ENCODE peak calls at places on chromosomes 7 and 10, in eight cellular contexts. W is esophagus squamous epithelium, L is neural crest cell, M is colonic mucosa, Z is HFF-Myc, G is PC-3, D is fibroblast of pulmonary artery, H is heart left ventricle. T is an unnamed sample.

GRCh38 chr7:73827568-73828106 is 3.2 kb upstream of the CLDN4 start:
- DNase-seq in W (no peak), L (no peak), M (peak; percentile 92), Z (no peak), G (peak; percentile 84), D (no peak), H (peak; percentile 42), T (no peak)

GRCh38 chr10:129933456-129934092 is 30.5 kb downstream of the EBF3 start:
- DNase-seq in W (no peak), L (no peak), M (no peak), Z (no peak), G (no peak), D (no peak), H (no peak), T (no peak)

GRCh38 chr10:13648425-13648824 is 61.7 kb downstream of the PRPF18 start:
- DNase-seq in W (no peak), L (no peak), M (no peak), Z (no peak), G (no peak), D (no peak), H (no peak), T (no peak)

GRCh38 chr10:38156416-38157269 is 62.5 kb downstream of the ZNF37A start:
- DNase-seq in W (no peak), L (no peak), M (no peak), Z (no peak), G (no peak), D (no peak), H (no peak), T (no peak)

GRCh38 chr10:70607936-70608335 is 5.4 kb upstream of the PRF1 start:
- DNase-seq in W (no peak), L (no peak), M (no peak), Z (no peak), G (no peak), D (no peak), H (no peak), T (no peak)

GRCh38 chr7:98619450-98620321 is 2.6 kb downstream of the NPTX2 start:
- DNase-seq in W (no peak), L (no peak), M (no peak), Z (no peak), G (no peak), D (peak; percentile 54), H (peak; percentile 22), T (no peak)

GRCh38 chr10:131708225-131708624 is 192.6 kb upstream of the PPP2R2D start:
- DNase-seq in W (no peak), L (no peak), M (no peak), Z (no peak), G (no peak), D (no peak), H (no peak), T (no peak)

GRCh38 chr7:148747274-148747673 is 48.6 kb downstream of the CUL1 start:
- DNase-seq in W (no peak), L (no peak), M (no peak), Z (no peak), G (no peak), D (no peak), H (no peak), T (no peak)

GRCh38 chr10:35399414-35400009 is 63.2 kb downstream of the CCNY start:
- DNase-seq in W (no peak), L (no peak), M (no peak), Z (no peak), G (no peak), D (no peak), H (no peak), T (no peak)

GRCh38 chr10:79070611-79071534 is 2.1 kb downstream of the ZMIZ1 start:
- DNase-seq in W (peak; percentile 53), L (peak; percentile 36), M (peak; percentile 95), Z (no peak), G (peak; percentile 100), D (peak; percentile 94), H (peak; percentile 87), T (peak; percentile 77)

GRCh38 chr10:60139798-60140566 is 233.6 kb upstream of the CCDC6 start:
- DNase-seq in W (no peak), L (no peak), M (no peak), Z (peak; percentile 56), G (peak; percentile 89), D (peak; percentile 60), H (no peak), T (peak; percentile 16)

GRCh38 chr7:34675749-34676374 is 17.8 kb downstream of the NPSR1 start:
- DNase-seq in W (no peak), L (no peak), M (no peak), Z (no peak), G (peak; percentile 49), D (peak; percentile 30), H (no peak), T (no peak)

GRCh38 chr10:106267591-106267990 is 896.9 kb downstream of the SORCS1 start:
- DNase-seq in W (no peak), L (no peak), M (no peak), Z (no peak), G (no peak), D (no peak), H (no peak), T (no peak)

GRCh38 chr10:106268000-106268399 is 896.5 kb downstream of the SORCS1 start:
- DNase-seq in W (no peak), L (no peak), M (no peak), Z (no peak), G (no peak), D (no peak), H (no peak), T (no peak)

GRCh38 chr10:106271237-106271636 is 893.3 kb downstream of the SORCS1 start:
- DNase-seq in W (no peak), L (no peak), M (no peak), Z (no peak), G (no peak), D (no peak), H (no peak), T (no peak)
- TF ChIP-seq CTCF in W (no peak), L (peak; percentile 24), M (no peak), Z (no peak), G (peak; percentile 53), D (peak; percentile 35), H (no peak), T (peak; percentile 51)

GRCh38 chr10:43436291-43437140 is at the start of gene ZNF487:
- DNase-seq in W (peak; percentile 63), L (peak; percentile 78), M (peak; percentile 92), Z (peak; percentile 35), G (peak; percentile 93), D (peak; percentile 90), H (peak; percentile 91), T (peak; percentile 87)
- TF ChIP-seq CTCF in W (peak; percentile 1), L (no peak), M (no peak), Z (no peak), G (no peak), D (peak; percentile 16), H (no peak), T (peak; percentile 37)

GRCh38 chr7:71712653-71713180 is 580.8 kb downstream of the GALNT17 start:
- DNase-seq in W (no peak), L (no peak), M (no peak), Z (no peak), G (no peak), D (no peak), H (no peak), T (no peak)

GRCh38 chr7:71723859-71724258 is 591.9 kb downstream of the GALNT17 start:
- DNase-seq in W (no peak), L (no peak), M (no peak), Z (no peak), G (no peak), D (no peak), H (no peak), T (no peak)

GRCh38 chr7:71716741-71717140 is 584.8 kb downstream of the GALNT17 start:
- DNase-seq in W (no peak), L (no peak), M (no peak), Z (no peak), G (no peak), D (no peak), H (no peak), T (no peak)

GRCh38 chr7:71721742-71722141 is 589.8 kb downstream of the GALNT17 start:
- DNase-seq in W (no peak), L (no peak), M (no peak), Z (no peak), G (no peak), D (no peak), H (no peak), T (no peak)

GRCh38 chr7:71718563-71718962 is 586.6 kb downstream of the GALNT17 start:
- DNase-seq in W (no peak), L (no peak), M (no peak), Z (no peak), G (no peak), D (no peak), H (no peak), T (no peak)
- TF ChIP-seq CTCF in W (no peak), L (no peak), M (no peak), Z (no peak), G (no peak), D (no peak), H (no peak), T (no peak)

GRCh38 chr7:38889872-38890432 is 19.0 kb downstream of the VPS41 start:
- DNase-seq in W (no peak), L (no peak), M (no peak), Z (no peak), G (no peak), D (no peak), H (no peak), T (no peak)
- TF ChIP-seq CTCF in W (no peak), L (peak; percentile 59), M (peak; percentile 15), Z (peak; percentile 8), G (peak; percentile 35), D (peak; percentile 18), H (no peak), T (peak; percentile 74)

GRCh38 chr10:48656928-48657327 is 27.7 kb upstream of the WDFY4 start:
- DNase-seq in W (no peak), L (no peak), M (no peak), Z (no peak), G (no peak), D (no peak), H (no peak), T (no peak)

GRCh38 chr10:48661441-48661840 is 23.2 kb upstream of the WDFY4 start:
- DNase-seq in W (no peak), L (no peak), M (no peak), Z (no peak), G (no peak), D (no peak), H (no peak), T (no peak)

GRCh38 chr10:48658889-48659269 is 25.8 kb upstream of the WDFY4 start:
- DNase-seq in W (no peak), L (no peak), M (no peak), Z (no peak), G (no peak), D (no peak), H (no peak), T (no peak)

GRCh38 chr10:48658243-48658888 is 26.3 kb upstream of the WDFY4 start:
- DNase-seq in W (peak; percentile 24), L (peak; percentile 80), M (peak; percentile 76), Z (peak; percentile 57), G (peak; percentile 96), D (peak; percentile 73), H (peak; percentile 74), T (peak; percentile 39)

DNA sequence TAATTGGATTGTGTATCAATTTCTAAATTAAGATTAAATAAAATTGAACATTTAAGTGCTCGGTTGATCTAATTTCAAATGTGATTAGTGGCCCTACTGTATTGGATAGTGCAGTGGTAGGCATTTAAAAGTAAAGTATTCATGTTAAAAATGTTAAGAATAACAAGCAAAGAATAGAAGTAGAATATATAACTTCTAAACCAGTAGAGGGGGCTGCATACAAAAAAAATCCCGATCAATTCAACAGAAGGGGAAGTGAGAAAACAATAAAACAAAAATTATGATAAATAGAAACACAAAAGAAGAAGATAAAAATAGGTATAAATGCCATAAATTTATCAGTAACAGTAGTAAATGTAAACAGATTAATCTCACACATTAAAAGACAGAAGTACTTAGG is 24.9 kb upstream of the WDFY4 start:
- DNase-seq in W (no peak), L (no peak), M (no peak), Z (no peak), G (peak; percentile 52), D (peak; percentile 21), H (no peak), T (no peak)
- TF ChIP-seq CTCF in W (peak; percentile 6), L (peak; percentile 61), M (no peak), Z (peak; percentile 21), G (peak; percentile 84), D (peak; percentile 42), H (peak; percentile 37), T (peak; percentile 70)

T was measured in HFFc6.